ENCODE peak calls at places on chromosome X, in eight cellular contexts. O, U, P, A, I, M, Q and N are unnamed samples.

GRCh38 chrX:149185087-149185486 is 320.0 kb downstream of the IDS start:
- DNase-seq in O (no peak), U (peak; percentile 4), P (no peak), A (peak; percentile 3), I (no peak), M (no peak), Q (no peak), N (no peak)

GRCh38 chrX:72395252-72395651 is 89.5 kb upstream of the CITED1 start:
- DNase-seq in O (no peak), U (peak; percentile 3), P (no peak), A (no peak), I (no peak), M (no peak), Q (no peak), N (peak; percentile 6)

GRCh38 chrX:71870337-71871098 is 40.1 kb upstream of the NHSL2 start:
- DNase-seq in O (no peak), U (peak; percentile 27), P (peak; percentile 3), A (peak; percentile 2), I (peak; percentile 4), M (no peak), Q (peak; percentile 80), N (peak; percentile 6)

GRCh38 chrX:136629084-136629750 is 18.7 kb upstream of the CD40LG start:
- DNase-seq in O (no peak), U (no peak), P (no peak), A (no peak), I (no peak), M (no peak), Q (no peak), N (no peak)

GRCh38 chrX:80285131-80285773 is 135.0 kb upstream of the TENT5D start:
- DNase-seq in O (peak; percentile 1), U (no peak), P (no peak), A (no peak), I (peak; percentile 3), M (no peak), Q (peak; percentile 55), N (peak; percentile 23)

GRCh38 chrX:100864967-100865366 is 9.2 kb downstream of the NOX1 start:
- DNase-seq in O (peak; percentile 57), U (peak; percentile 57), P (peak; percentile 3), A (peak; percentile 69), I (peak; percentile 62), M (no peak), Q (no peak), N (peak; percentile 57)

GRCh38 chrX:136867518-136867917 is 13.0 kb downstream of the RBMX start:
- DNase-seq in O (peak; percentile 44), U (no peak), P (no peak), A (peak; percentile 23), I (peak; percentile 76), M (no peak), Q (no peak), N (peak; percentile 33)

GRCh38 chrX:21666679-21667078 is 8.5 kb upstream of the KLHL34 start:
- DNase-seq in O (peak; percentile 22), U (peak; percentile 65), P (no peak), A (no peak), I (peak; percentile 32), M (no peak), Q (no peak), N (no peak)

GRCh38 chrX:154443479-154443910 is 446 bp upstream of the FAM50A start:
- DNase-seq in O (no peak), U (peak; percentile 28), P (no peak), A (no peak), I (no peak), M (no peak), Q (peak; percentile 35), N (peak; percentile 7)

GRCh38 chrX:24466025-24466424 is 939 bp downstream of the PDK3 start:
- DNase-seq in O (no peak), U (no peak), P (no peak), A (no peak), I (no peak), M (no peak), Q (peak; percentile 4), N (no peak)

GRCh38 chrX:9134341-9134740 is 100.4 kb upstream of the FAM9B start:
- DNase-seq in O (no peak), U (no peak), P (no peak), A (no peak), I (no peak), M (no peak), Q (no peak), N (no peak)

GRCh38 chrX:38561951-38562719 is 793 bp downstream of the TSPAN7 start:
- DNase-seq in O (no peak), U (peak; percentile 11), P (no peak), A (no peak), I (no peak), M (no peak), Q (peak; percentile 39), N (peak; percentile 2)

GRCh38 chrX:71081348-71082148 is 13.4 kb upstream of the SNX12 start:
- DNase-seq in O (peak; percentile 45), U (no peak), P (no peak), A (peak; percentile 48), I (peak; percentile 78), M (no peak), Q (no peak), N (peak; percentile 17)

GRCh38 chrX:150502979-150503897 is 65.2 kb upstream of the MTM1 start:
- DNase-seq in O (no peak), U (no peak), P (no peak), A (no peak), I (no peak), M (no peak), Q (no peak), N (no peak)

GRCh38 chrX:13360146-13360545 is 40.3 kb upstream of the ATXN3L start:
- DNase-seq in O (no peak), U (no peak), P (no peak), A (no peak), I (no peak), M (no peak), Q (no peak), N (no peak)

GRCh38 chrX:19682712-19683331 is 167.5 kb upstream of the MAP3K15 start:
- DNase-seq in O (peak; percentile 94), U (peak; percentile 92), P (peak; percentile 67), A (peak; percentile 96), I (peak; percentile 93), M (no peak), Q (peak; percentile 85), N (peak; percentile 96)

GRCh38 chrX:38192007-38192625 is 28.6 kb downstream of the SRPX start:
- DNase-seq in O (peak; percentile 25), U (peak; percentile 47), P (no peak), A (peak; percentile 48), I (no peak), M (no peak), Q (peak; percentile 16), N (no peak)

GRCh38 chrX:134622056-134622812 is 36.0 kb downstream of the PLAC1 start:
- DNase-seq in O (peak; percentile 89), U (peak; percentile 85), P (peak; percentile 66), A (peak; percentile 89), I (peak; percentile 81), M (peak; percentile 75), Q (peak; percentile 84), N (peak; percentile 87)

GRCh38 chrX:123869488-123869887 is 9.6 kb downstream of the XIAP start:
- DNase-seq in O (peak; percentile 57), U (no peak), P (no peak), A (peak; percentile 37), I (peak; percentile 20), M (no peak), Q (no peak), N (no peak)